ENCODE peak calls at places on chromosomes 4 and X, in five cellular contexts. One of them, this sample, is unnamed.

GRCh38 chr4:150794706-150795105 is 212.8 kb downstream of the MAB21L2 start:
- DNase-seq in HT1080: no peak
- DNase-seq in cerebellum: no peak
- DNase-seq in stimulated activated effector memory CD8-positive, alpha-beta T cell treated with anti-CD3 and anti-CD28 coated beads, Interleukin-12 subunit alpha, Interleukin-12 subunit beta, amount 100 ng/mL, for 72 hours: no peak
- DNase-seq in psoas muscle: no peak
- DNase-seq in this sample: no peak

GRCh38 chrX:134706138-134706537 is 47.9 kb upstream of the PLAC1 start:
- DNase-seq in HT1080: no peak
- DNase-seq in cerebellum: no peak
- DNase-seq in stimulated activated effector memory CD8-positive, alpha-beta T cell treated with anti-CD3 and anti-CD28 coated beads, Interleukin-12 subunit alpha, Interleukin-12 subunit beta, amount 100 ng/mL, for 72 hours: no peak
- DNase-seq in psoas muscle: no peak
- DNase-seq in this sample: no peak

GRCh38 chr4:3016839-3017410 is 53.6 kb downstream of the GRK4 start:
- DNase-seq in HT1080: no peak
- DNase-seq in cerebellum: no peak
- DNase-seq in stimulated activated effector memory CD8-positive, alpha-beta T cell treated with anti-CD3 and anti-CD28 coated beads, Interleukin-12 subunit alpha, Interleukin-12 subunit beta, amount 100 ng/mL, for 72 hours: no peak
- DNase-seq in psoas muscle: no peak
- DNase-seq in this sample: no peak

GRCh38 chrX:110228453-110228852 is 89.4 kb downstream of the AMMECR1 start:
- DNase-seq in HT1080: no peak
- DNase-seq in cerebellum: no peak
- DNase-seq in stimulated activated effector memory CD8-positive, alpha-beta T cell treated with anti-CD3 and anti-CD28 coated beads, Interleukin-12 subunit alpha, Interleukin-12 subunit beta, amount 100 ng/mL, for 72 hours: no peak
- DNase-seq in psoas muscle: no peak
- DNase-seq in this sample: no peak

GRCh38 chr4:175729665-175730064 is 82.4 kb downstream of the GPM6A start:
- DNase-seq in HT1080: no peak
- DNase-seq in cerebellum: no peak
- DNase-seq in stimulated activated effector memory CD8-positive, alpha-beta T cell treated with anti-CD3 and anti-CD28 coated beads, Interleukin-12 subunit alpha, Interleukin-12 subunit beta, amount 100 ng/mL, for 72 hours: no peak
- DNase-seq in psoas muscle: no peak
- DNase-seq in this sample: no peak

GRCh38 chr4:90357117-90357710 is 230.0 kb downstream of the CCSER1 start:
- DNase-seq in HT1080: peak; percentile 41
- DNase-seq in cerebellum: peak; percentile 21
- DNase-seq in stimulated activated effector memory CD8-positive, alpha-beta T cell treated with anti-CD3 and anti-CD28 coated beads, Interleukin-12 subunit alpha, Interleukin-12 subunit beta, amount 100 ng/mL, for 72 hours: no peak
- DNase-seq in psoas muscle: no peak
- DNase-seq in this sample: no peak

GRCh38 chr4:160877087-160877790 is 1286.6 kb downstream of the FSTL5 start:
- DNase-seq in HT1080: peak; percentile 17
- DNase-seq in cerebellum: no peak
- DNase-seq in stimulated activated effector memory CD8-positive, alpha-beta T cell treated with anti-CD3 and anti-CD28 coated beads, Interleukin-12 subunit alpha, Interleukin-12 subunit beta, amount 100 ng/mL, for 72 hours: no peak
- DNase-seq in psoas muscle: no peak
- DNase-seq in this sample: no peak

GRCh38 chr4:22338806-22339205 is 177.1 kb downstream of the ADGRA3 start:
- DNase-seq in HT1080: no peak
- DNase-seq in cerebellum: peak; percentile 13
- DNase-seq in stimulated activated effector memory CD8-positive, alpha-beta T cell treated with anti-CD3 and anti-CD28 coated beads, Interleukin-12 subunit alpha, Interleukin-12 subunit beta, amount 100 ng/mL, for 72 hours: no peak
- DNase-seq in psoas muscle: no peak
- DNase-seq in this sample: no peak

GRCh38 chrX:46436744-46437143 is 108.5 kb downstream of the ZNF674 start:
- DNase-seq in HT1080: no peak
- DNase-seq in cerebellum: no peak
- DNase-seq in stimulated activated effector memory CD8-positive, alpha-beta T cell treated with anti-CD3 and anti-CD28 coated beads, Interleukin-12 subunit alpha, Interleukin-12 subunit beta, amount 100 ng/mL, for 72 hours: no peak
- DNase-seq in psoas muscle: no peak
- DNase-seq in this sample: no peak

GRCh38 chr4:39976945-39977488 is 694 bp downstream of the PDS5A start:
- DNase-seq in HT1080: peak; percentile 11
- DNase-seq in cerebellum: no peak
- DNase-seq in stimulated activated effector memory CD8-positive, alpha-beta T cell treated with anti-CD3 and anti-CD28 coated beads, Interleukin-12 subunit alpha, Interleukin-12 subunit beta, amount 100 ng/mL, for 72 hours: peak; percentile 80
- DNase-seq in psoas muscle: no peak
- DNase-seq in this sample: no peak

GRCh38 chr4:70183168-70183939 is 12.2 kb upstream of the ODAM start:
- DNase-seq in HT1080: peak; percentile 56
- DNase-seq in cerebellum: no peak
- DNase-seq in stimulated activated effector memory CD8-positive, alpha-beta T cell treated with anti-CD3 and anti-CD28 coated beads, Interleukin-12 subunit alpha, Interleukin-12 subunit beta, amount 100 ng/mL, for 72 hours: no peak
- DNase-seq in psoas muscle: no peak
- DNase-seq in this sample: no peak

GRCh38 chr4:121714548-121714947 is 17.8 kb upstream of the ANXA5 start:
- DNase-seq in HT1080: no peak
- DNase-seq in cerebellum: no peak
- DNase-seq in stimulated activated effector memory CD8-positive, alpha-beta T cell treated with anti-CD3 and anti-CD28 coated beads, Interleukin-12 subunit alpha, Interleukin-12 subunit beta, amount 100 ng/mL, for 72 hours: no peak
- DNase-seq in psoas muscle: no peak
- DNase-seq in this sample: no peak

GRCh38 chrX:147119088-147119487 is 304.5 kb upstream of the CXorf51A start:
- DNase-seq in HT1080: no peak
- DNase-seq in cerebellum: no peak
- DNase-seq in stimulated activated effector memory CD8-positive, alpha-beta T cell treated with anti-CD3 and anti-CD28 coated beads, Interleukin-12 subunit alpha, Interleukin-12 subunit beta, amount 100 ng/mL, for 72 hours: no peak
- DNase-seq in psoas muscle: no peak
- DNase-seq in this sample: no peak

GRCh38 chrX:120476714-120477113 is 7.6 kb upstream of the LAMP2 start:
- DNase-seq in HT1080: no peak
- DNase-seq in cerebellum: no peak
- DNase-seq in stimulated activated effector memory CD8-positive, alpha-beta T cell treated with anti-CD3 and anti-CD28 coated beads, Interleukin-12 subunit alpha, Interleukin-12 subunit beta, amount 100 ng/mL, for 72 hours: no peak
- DNase-seq in psoas muscle: no peak
- DNase-seq in this sample: no peak

GRCh38 chr4:82362565-82362964 is 11.2 kb downstream of the HNRNPD start:
- DNase-seq in HT1080: no peak
- DNase-seq in cerebellum: no peak
- DNase-seq in stimulated activated effector memory CD8-positive, alpha-beta T cell treated with anti-CD3 and anti-CD28 coated beads, Interleukin-12 subunit alpha, Interleukin-12 subunit beta, amount 100 ng/mL, for 72 hours: no peak
- DNase-seq in psoas muscle: no peak
- DNase-seq in this sample: no peak

GRCh38 chrX:88202149-88202548 is 544.9 kb upstream of the CPXCR1 start:
- DNase-seq in HT1080: no peak
- DNase-seq in cerebellum: no peak
- DNase-seq in stimulated activated effector memory CD8-positive, alpha-beta T cell treated with anti-CD3 and anti-CD28 coated beads, Interleukin-12 subunit alpha, Interleukin-12 subunit beta, amount 100 ng/mL, for 72 hours: no peak
- DNase-seq in psoas muscle: no peak
- DNase-seq in this sample: no peak

GRCh38 chrX:7378406-7378805 is 230.5 kb upstream of the PUDP start:
- DNase-seq in HT1080: no peak
- DNase-seq in cerebellum: no peak
- DNase-seq in stimulated activated effector memory CD8-positive, alpha-beta T cell treated with anti-CD3 and anti-CD28 coated beads, Interleukin-12 subunit alpha, Interleukin-12 subunit beta, amount 100 ng/mL, for 72 hours: no peak
- DNase-seq in psoas muscle: no peak
- DNase-seq in this sample: no peak

GRCh38 chrX:32673193-32673592 is 538.2 kb downstream of the DMD start:
- DNase-seq in HT1080: peak; percentile 9
- DNase-seq in cerebellum: peak; percentile 0
- DNase-seq in stimulated activated effector memory CD8-positive, alpha-beta T cell treated with anti-CD3 and anti-CD28 coated beads, Interleukin-12 subunit alpha, Interleukin-12 subunit beta, amount 100 ng/mL, for 72 hours: no peak
- DNase-seq in psoas muscle: no peak
- DNase-seq in this sample: no peak

GRCh38 chr4:87918314-87919058 is 57.0 kb upstream of the SPP1 start:
- DNase-seq in HT1080: no peak
- DNase-seq in cerebellum: no peak
- DNase-seq in stimulated activated effector memory CD8-positive, alpha-beta T cell treated with anti-CD3 and anti-CD28 coated beads, Interleukin-12 subunit alpha, Interleukin-12 subunit beta, amount 100 ng/mL, for 72 hours: no peak
- DNase-seq in psoas muscle: no peak
- DNase-seq in this sample: no peak

GRCh38 chr4:11715753-11716521 is 287.2 kb upstream of the HS3ST1 start:
- DNase-seq in HT1080: no peak
- DNase-seq in cerebellum: no peak
- DNase-seq in stimulated activated effector memory CD8-positive, alpha-beta T cell treated with anti-CD3 and anti-CD28 coated beads, Interleukin-12 subunit alpha, Interleukin-12 subunit beta, amount 100 ng/mL, for 72 hours: no peak
- DNase-seq in psoas muscle: no peak
- DNase-seq in this sample: no peak

GRCh38 chrX:133994576-133994975 is 9.2 kb upstream of the GPC3 start:
- DNase-seq in HT1080: no peak
- DNase-seq in cerebellum: no peak
- DNase-seq in stimulated activated effector memory CD8-positive, alpha-beta T cell treated with anti-CD3 and anti-CD28 coated beads, Interleukin-12 subunit alpha, Interleukin-12 subunit beta, amount 100 ng/mL, for 72 hours: no peak
- DNase-seq in psoas muscle: no peak
- DNase-seq in this sample: no peak

GRCh38 chr4:186037692-186038658 is 31.0 kb upstream of the TLR3 start:
- DNase-seq in HT1080: peak; percentile 79
- DNase-seq in cerebellum: peak; percentile 92
- DNase-seq in stimulated activated effector memory CD8-positive, alpha-beta T cell treated with anti-CD3 and anti-CD28 coated beads, Interleukin-12 subunit alpha, Interleukin-12 subunit beta, amount 100 ng/mL, for 72 hours: no peak
- DNase-seq in psoas muscle: no peak
- DNase-seq in this sample: no peak

GRCh38 chr4:187993827-187994226 is 1.7 kb upstream of the ZFP42 start:
- DNase-seq in HT1080: no peak
- DNase-seq in cerebellum: no peak
- DNase-seq in stimulated activated effector memory CD8-positive, alpha-beta T cell treated with anti-CD3 and anti-CD28 coated beads, Interleukin-12 subunit alpha, Interleukin-12 subunit beta, amount 100 ng/mL, for 72 hours: no peak
- DNase-seq in psoas muscle: no peak
- DNase-seq in this sample: no peak